ENCODE peak calls at places on chromosomes 7 and 10, in nine cellular contexts. L, B, H, I, Y, S, K, Q and C are unnamed samples.

GRCh38 chr10:125203186-125203800 is 42.9 kb upstream of the CTBP2 start:
- DNase-seq in L (no peak), B (no peak), H (no peak), I (no peak), Y (no peak), S (no peak), K (no peak), Q (no peak), C (no peak)

GRCh38 chr7:42091461-42092229 is 145.4 kb downstream of the GLI3 start:
- DNase-seq in L (no peak), B (no peak), H (peak; percentile 37), I (peak; percentile 73), Y (no peak), S (no peak), K (peak; percentile 64), Q (no peak), C (no peak)

GRCh38 chr10:114266521-114266920 is 27.5 kb downstream of the VWA2 start:
- DNase-seq in L (no peak), B (no peak), H (peak; percentile 81), I (peak; percentile 53), Y (no peak), S (peak; percentile 84), K (no peak), Q (no peak), C (no peak)

GRCh38 chr10:29830526-29831512 is 196.0 kb upstream of the SVIL start:
- DNase-seq in L (no peak), B (no peak), H (no peak), I (no peak), Y (no peak), S (no peak), K (no peak), Q (no peak), C (no peak)

GRCh38 chr10:80908596-80908995 is 370.9 kb downstream of the SH2D4B start:
- DNase-seq in L (no peak), B (no peak), H (no peak), I (no peak), Y (no peak), S (no peak), K (no peak), Q (no peak), C (no peak)

GRCh38 chr7:114255404-114255841 is 159.2 kb upstream of the FOXP2 start:
- DNase-seq in L (no peak), B (no peak), H (no peak), I (no peak), Y (no peak), S (no peak), K (no peak), Q (no peak), C (no peak)

GRCh38 chr10:132728741-132729140 is 57.2 kb downstream of the NKX6-2 start:
- DNase-seq in L (no peak), B (no peak), H (no peak), I (no peak), Y (no peak), S (no peak), K (no peak), Q (no peak), C (no peak)

GRCh38 chr7:90958669-90959068 is 305.6 kb upstream of the FZD1 start:
- DNase-seq in L (no peak), B (no peak), H (no peak), I (peak; percentile 88), Y (no peak), S (peak; percentile 82), K (no peak), Q (no peak), C (no peak)

GRCh38 chr10:59135275-59135674 is 41.2 kb upstream of the PHYHIPL start:
- DNase-seq in L (no peak), B (no peak), H (no peak), I (no peak), Y (no peak), S (no peak), K (no peak), Q (no peak), C (no peak)

GRCh38 chr7:130845581-130846085 is 111.6 kb upstream of the KLF14 start:
- DNase-seq in L (peak; percentile 73), B (no peak), H (no peak), I (peak; percentile 84), Y (no peak), S (peak; percentile 91), K (no peak), Q (no peak), C (no peak)

GRCh38 chr7:2525931-2526630 is 6.5 kb downstream of the LFNG start:
- DNase-seq in L (no peak), B (no peak), H (no peak), I (peak; percentile 52), Y (no peak), S (no peak), K (no peak), Q (no peak), C (no peak)

GRCh38 chr10:128985036-128985435 is 482.0 kb upstream of the MGMT start:
- DNase-seq in L (no peak), B (no peak), H (no peak), I (no peak), Y (no peak), S (no peak), K (no peak), Q (no peak), C (peak; percentile 29)

GRCh38 chr10:77970869-77971803 is 44.6 kb upstream of the DLG5 start:
- DNase-seq in L (peak; percentile 24), B (no peak), H (peak; percentile 74), I (peak; percentile 90), Y (peak; percentile 49), S (peak; percentile 96), K (no peak), Q (peak; percentile 40), C (no peak)

GRCh38 chr10:132021504-132022143 is 39.9 kb upstream of the BNIP3 start:
- DNase-seq in L (no peak), B (no peak), H (no peak), I (no peak), Y (no peak), S (no peak), K (no peak), Q (peak; percentile 12), C (no peak)

GRCh38 chr10:7410306-7410799 is 481 bp downstream of the SFMBT2 start:
- DNase-seq in L (no peak), B (peak; percentile 18), H (no peak), I (no peak), Y (peak; percentile 52), S (no peak), K (peak; percentile 47), Q (peak; percentile 42), C (no peak)

GRCh38 chr7:80263821-80264220 is 129.2 kb downstream of the GNAI1 start:
- DNase-seq in L (no peak), B (no peak), H (no peak), I (no peak), Y (no peak), S (peak; percentile 8), K (no peak), Q (no peak), C (no peak)

GRCh38 chr10:102795453-102796406 is 41.5 kb downstream of the CYP17A1 start:
- DNase-seq in L (no peak), B (no peak), H (no peak), I (no peak), Y (no peak), S (no peak), K (no peak), Q (no peak), C (no peak)

GRCh38 chr10:62413652-62414051 is 39.5 kb downstream of the ZNF365 start:
- DNase-seq in L (no peak), B (no peak), H (no peak), I (no peak), Y (no peak), S (no peak), K (no peak), Q (no peak), C (no peak)

DNA sequence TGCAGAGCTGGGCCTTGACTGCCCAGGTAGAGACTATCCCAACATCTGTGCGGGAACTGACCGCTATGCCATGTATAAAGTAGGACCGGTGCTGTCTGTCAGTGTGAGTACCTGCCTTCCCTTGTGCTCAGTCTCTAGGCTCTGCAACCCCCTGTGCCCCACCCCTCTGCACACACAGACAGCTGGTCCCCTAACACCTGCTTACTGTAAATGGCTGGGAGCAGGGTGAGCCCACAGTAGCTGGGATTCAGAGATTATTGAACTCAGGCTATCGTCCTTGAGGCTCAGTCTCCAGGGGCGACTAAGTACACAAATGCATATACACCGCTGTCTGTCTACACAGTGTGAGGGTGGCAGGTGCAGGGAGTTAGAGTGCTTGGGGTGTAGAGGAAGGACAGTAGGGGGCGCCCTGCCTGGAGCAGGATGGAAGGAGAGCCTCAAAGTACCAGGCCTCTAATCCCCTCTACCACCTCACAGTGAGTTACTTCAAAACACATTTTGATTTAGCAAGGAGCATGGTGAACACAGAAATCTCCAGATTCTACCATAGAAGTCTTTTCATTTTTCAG is 12.9 kb downstream of the UPP1 start:
- DNase-seq in L (no peak), B (no peak), H (no peak), I (no peak), Y (no peak), S (no peak), K (peak; percentile 57), Q (no peak), C (no peak)
- TF ChIP-seq CTCF in L (peak; percentile 23), B (peak; percentile 33), H (no peak), I (peak; percentile 40), Y (peak; percentile 37), S (peak; percentile 33), K (peak; percentile 49), Q (no peak), C (no peak)

GRCh38 chr7:140674899-140675701 is 2.4 kb downstream of the ADCK2 start:
- DNase-seq in L (peak; percentile 49), B (peak; percentile 9), H (no peak), I (peak; percentile 41), Y (no peak), S (peak; percentile 58), K (no peak), Q (no peak), C (no peak)
- TF ChIP-seq CTCF in L (peak; percentile 42), B (peak; percentile 47), H (no peak), I (peak; percentile 62), Y (peak; percentile 53), S (peak; percentile 55), K (no peak), Q (peak; percentile 69), C (peak; percentile 58)

DNA sequence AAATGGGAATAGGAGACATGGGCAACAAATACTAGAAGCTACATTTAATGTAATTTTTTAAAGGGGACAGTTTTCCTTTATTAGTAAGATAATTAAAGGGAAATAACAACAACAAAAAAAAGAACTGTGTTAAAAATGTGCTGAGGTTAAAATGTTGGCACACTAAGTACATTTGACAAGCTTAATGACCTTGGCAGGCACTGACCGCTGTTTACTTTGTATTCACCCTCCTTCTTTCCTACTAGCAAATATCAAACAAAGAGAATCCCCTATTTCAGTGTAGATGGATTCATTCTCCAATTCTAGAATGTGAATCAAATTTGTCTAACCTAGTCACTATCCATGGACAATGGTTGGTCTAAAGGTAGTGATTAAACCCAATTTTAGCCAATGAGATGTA is 77.5 kb upstream of the TOMM7 start:
- DNase-seq in L (no peak), B (no peak), H (no peak), I (no peak), Y (no peak), S (no peak), K (no peak), Q (no peak), C (no peak)
- TF ChIP-seq CTCF in L (no peak), B (no peak), H (no peak), I (no peak), Y (no peak), S (no peak), K (no peak), Q (no peak), C (no peak)

GRCh38 chr7:29609162-29610030 is 45.8 kb downstream of the PRR15 start:
- DNase-seq in L (peak; percentile 62), B (no peak), H (peak; percentile 37), I (peak; percentile 23), Y (peak; percentile 20), S (peak; percentile 75), K (peak; percentile 49), Q (no peak), C (no peak)
- TF ChIP-seq CTCF in L (peak; percentile 77), B (peak; percentile 70), H (peak; percentile 60), I (peak; percentile 73), Y (peak; percentile 41), S (peak; percentile 57), K (peak; percentile 82), Q (peak; percentile 27), C (peak; percentile 82)